ENCODE peak calls at places on chromosome 19, in six cellular contexts. T is mesothelial cell of epicardium, G is IMR-90, I is tibial artery, X is HepG2, L is body of pancreas. N is an unnamed sample.

GRCh38 chr19:49436381-49437017 is 4.8 kb downstream of the SLC17A7 start:
- DNase-seq in L (no peak), X (no peak), T (peak; percentile 50), G (no peak), I (no peak), N (peak; percentile 70)

GRCh38 chr19:19568802-19569756 is 31.0 kb downstream of the CILP2 start:
- DNase-seq in I (no peak), T (no peak), X (no peak), L (no peak), G (peak; percentile 67), N (no peak)

GRCh38 chr19:37329686-37330085 is 41.2 kb upstream of the ZNF527 start:
- DNase-seq in T (no peak), G (no peak), I (no peak), X (peak; percentile 32), L (no peak), N (no peak)

GRCh38 chr19:11848594-11849263 is at the start of gene ZNF439:
- DNase-seq in L (peak; percentile 88), X (peak; percentile 85), G (peak; percentile 71), I (peak; percentile 94), T (peak; percentile 59), N (peak; percentile 93)

GRCh38 chr19:44677019-44677809 is 5.9 kb downstream of the CEACAM19 start:
- DNase-seq in L (no peak), X (no peak), G (peak; percentile 70), T (no peak), I (no peak), N (no peak)

GRCh38 chr19:54253331-54254194 is 3.5 kb downstream of the LILRB5 start:
- DNase-seq in X (no peak), T (no peak), L (no peak), G (no peak), I (no peak), N (no peak)

GRCh38 chr19:19280561-19280960 is 7.5 kb upstream of the TM6SF2 start:
- DNase-seq in I (no peak), L (no peak), G (peak; percentile 5), X (no peak), T (no peak), N (no peak)

GRCh38 chr19:34733266-34733825 is 697 bp upstream of the ZNF181 start:
- DNase-seq in T (peak; percentile 42), X (peak; percentile 80), L (no peak), I (peak; percentile 61), G (no peak), N (no peak)

GRCh38 chr19:7500811-7501450 is 12.1 kb upstream of the PEX11G start:
- DNase-seq in I (no peak), T (peak; percentile 81), X (peak; percentile 35), G (peak; percentile 46), L (peak; percentile 59), N (peak; percentile 73)

GRCh38 chr19:16094360-16095070 is 17.2 kb upstream of the RAB8A start:
- DNase-seq in L (no peak), T (no peak), I (no peak), G (no peak), X (no peak), N (no peak)

GRCh38 chr19:13784731-13785452 is 10.4 kb upstream of the ZSWIM4 start:
- DNase-seq in L (peak; percentile 82), I (peak; percentile 72), X (peak; percentile 44), T (peak; percentile 67), G (peak; percentile 58), N (peak; percentile 59)

GRCh38 chr19:47992070-47992469 is at the start of gene BSPH1:
- DNase-seq in G (no peak), X (no peak), I (no peak), L (no peak), T (no peak), N (no peak)

DNA sequence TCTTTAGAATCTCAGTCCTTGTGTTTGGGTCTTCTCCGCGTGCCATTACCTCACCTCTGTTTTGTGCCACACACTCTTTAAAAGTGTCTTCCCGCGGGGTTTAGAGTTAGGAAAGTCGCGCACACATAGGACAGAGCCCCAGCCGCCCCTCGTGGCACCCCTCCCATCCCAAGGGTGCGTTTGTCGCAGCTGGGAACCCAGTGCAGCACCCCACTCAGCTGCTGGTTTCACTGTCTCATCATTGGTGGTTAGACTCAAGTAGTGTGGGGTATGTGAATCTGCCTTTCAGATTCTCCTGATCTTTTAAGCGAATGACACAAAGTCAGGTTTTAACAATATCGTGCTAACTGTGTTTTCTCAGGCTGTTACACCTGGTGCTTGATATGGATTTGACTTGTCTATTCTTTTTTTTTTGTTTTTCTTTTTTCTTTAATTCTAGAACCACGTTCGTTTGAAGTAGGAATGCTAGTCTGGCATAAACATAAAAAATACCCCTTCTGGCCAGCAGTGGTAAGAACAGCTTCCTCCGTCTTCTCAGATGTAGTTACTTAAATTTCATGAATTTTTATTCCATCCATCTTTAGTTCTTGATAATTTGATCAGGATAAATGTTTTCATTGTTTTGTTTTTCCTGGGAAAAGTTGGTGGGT is 19.5 kb upstream of the NDUFS7 start:
- DNase-seq in I (no peak), L (no peak), G (peak; percentile 20), T (no peak), X (no peak), N (peak; percentile 75)
- TF ChIP-seq CTCF in I (no peak), L (no peak), G (peak; percentile 22), T (peak; percentile 44), X (no peak), N (peak; percentile 3)

GRCh38 chr19:1950640-1951039 is 9.7 kb downstream of the CSNK1G2 start:
- DNase-seq in I (no peak), G (no peak), T (no peak), X (no peak), L (no peak), N (no peak)
- TF ChIP-seq CTCF in I (no peak), G (no peak), T (no peak), X (no peak), L (no peak), N (no peak)

DNA sequence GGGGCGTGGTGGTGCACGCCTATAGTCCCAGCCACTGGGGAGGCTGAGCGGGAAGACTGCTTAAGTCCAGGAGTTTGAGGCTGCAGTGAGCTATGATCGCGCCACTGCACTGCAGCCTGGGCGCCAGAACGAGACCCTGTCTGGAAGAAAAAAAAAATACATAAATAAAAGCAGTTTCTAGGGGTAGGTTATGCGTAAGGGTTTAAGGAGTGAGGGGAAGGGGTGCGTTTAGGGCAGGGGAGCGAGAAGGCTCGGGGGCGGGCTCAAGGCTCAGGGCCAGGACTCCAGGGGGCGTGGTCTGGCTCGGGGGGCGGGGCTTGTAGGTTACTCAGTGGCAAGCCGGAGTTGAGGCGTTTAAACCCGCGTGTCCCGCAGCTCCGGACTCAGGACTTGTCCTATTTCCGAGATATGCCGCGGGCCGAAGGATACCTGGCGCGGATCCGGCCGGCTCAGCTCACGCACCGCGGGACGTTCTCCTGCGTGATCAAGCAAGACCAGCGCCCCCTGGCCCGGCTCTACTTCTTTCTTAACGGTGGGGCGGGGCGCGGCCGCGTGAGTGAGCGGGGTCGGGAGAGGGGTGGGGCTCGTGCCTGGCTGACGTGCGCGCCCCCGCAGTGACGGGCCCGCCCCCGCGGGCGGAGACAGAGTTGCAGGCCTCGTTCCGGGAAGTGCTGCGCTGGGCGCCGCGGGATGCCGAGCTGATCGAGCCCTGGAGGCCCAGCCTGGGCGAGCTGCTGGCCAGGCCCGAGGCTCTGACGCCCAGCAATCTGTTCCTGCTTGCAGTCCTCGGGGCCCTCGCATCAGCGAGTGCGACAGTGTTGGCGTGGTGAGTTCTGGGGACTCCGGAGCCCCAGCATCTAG is 10.8 kb downstream of the SPACA6 start:
- DNase-seq in T (peak; percentile 94), L (peak; percentile 95), X (peak; percentile 77), G (peak; percentile 89), I (peak; percentile 99), N (peak; percentile 98)
- TF ChIP-seq CTCF in T (no peak), L (peak; percentile 60), X (peak; percentile 66), G (peak; percentile 46), I (peak; percentile 39), N (peak; percentile 16)

GRCh38 chr19:41161903-41162302 is 31.1 kb upstream of the CYP2S1 start:
- DNase-seq in G (no peak), I (no peak), X (no peak), T (no peak), L (no peak), N (no peak)
- TF ChIP-seq CTCF in G (no peak), I (no peak), X (peak; percentile 33), T (no peak), L (no peak), N (no peak)

DNA sequence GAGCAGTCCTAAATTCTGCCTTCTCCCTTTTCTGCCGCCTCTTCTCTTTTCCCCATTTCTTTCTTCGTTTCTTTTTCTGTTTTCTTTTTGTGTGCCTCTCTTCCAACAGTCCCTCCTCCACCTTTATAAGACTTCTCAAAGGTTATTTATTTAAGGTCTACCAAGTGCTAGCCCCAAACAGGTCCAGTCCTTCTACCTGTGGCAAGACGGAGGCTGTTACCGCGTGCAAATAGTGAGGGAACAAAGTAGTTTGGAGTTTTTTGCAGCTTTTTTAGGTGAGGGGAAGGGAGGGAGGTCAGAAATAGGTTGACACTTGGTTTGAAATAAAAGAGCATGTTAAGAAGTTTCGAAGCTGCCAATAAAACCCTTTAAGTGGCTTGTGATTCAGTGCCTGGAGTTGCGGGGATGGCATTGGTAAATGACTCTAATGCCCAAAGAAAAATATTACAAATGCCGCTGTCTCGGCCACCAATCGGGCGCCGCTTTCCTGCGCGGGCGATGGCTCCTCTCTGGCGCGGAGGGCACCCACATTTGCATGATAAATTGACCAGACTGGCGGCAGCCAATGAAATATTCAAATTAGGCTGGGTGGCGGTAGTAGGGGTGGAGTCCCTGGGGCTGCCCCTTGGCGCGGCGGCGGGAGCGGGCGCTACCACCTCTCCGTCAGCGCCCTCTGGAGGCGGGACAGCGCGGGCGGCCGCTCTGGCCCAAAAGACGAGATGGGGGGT is 7.5 kb upstream of the TSHZ3 start:
- DNase-seq in G (no peak), L (peak; percentile 45), X (no peak), I (no peak), T (no peak), N (no peak)
- TF ChIP-seq CTCF in G (no peak), L (peak; percentile 56), X (no peak), I (no peak), T (peak; percentile 36), N (no peak)

DNA sequence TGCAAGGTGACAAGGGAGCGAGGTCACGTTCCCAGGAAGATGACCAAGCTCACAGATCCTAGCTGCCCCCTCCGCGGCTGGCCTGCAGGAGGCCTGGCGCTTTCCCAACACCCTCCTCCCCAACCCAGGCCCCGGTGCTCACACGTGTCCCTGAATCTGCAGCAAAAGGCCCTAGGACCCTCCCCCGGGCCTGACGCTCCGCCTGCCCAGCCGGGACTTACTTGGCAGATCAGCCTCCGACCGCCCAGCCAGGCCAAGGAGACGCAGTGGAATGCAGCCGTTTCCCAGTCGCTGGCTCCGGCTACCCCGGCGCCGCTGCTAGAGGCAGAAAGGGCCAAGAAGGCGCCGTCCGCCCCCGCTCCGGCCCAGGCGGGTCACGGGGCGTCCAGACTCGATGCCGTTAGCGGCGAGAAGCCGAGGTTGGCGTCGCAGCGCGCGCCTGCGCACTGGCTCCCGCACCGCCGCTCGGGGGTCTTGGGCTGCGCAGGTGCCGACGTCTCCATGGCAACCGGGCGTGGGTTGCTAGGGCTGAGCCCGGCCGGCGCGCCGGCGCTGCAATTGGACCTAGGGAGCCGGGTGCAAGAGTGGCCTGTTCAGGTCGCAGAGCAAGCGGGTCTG is at the start of gene PNMA8A:
- DNase-seq in X (no peak), I (peak; percentile 80), L (peak; percentile 67), G (peak; percentile 57), T (peak; percentile 88), N (peak; percentile 48)
- TF ChIP-seq CTCF in X (peak; percentile 3), I (peak; percentile 41), L (peak; percentile 31), G (no peak), T (no peak), N (no peak)